ENCODE peak calls at places on chromosomes 3 and 15, in seven cellular contexts. N is neural progenitor cell, Y is H9, T is psoas muscle, G is thyroid gland, F is fibroblast of lung, J is mammary epithelial cell. M is an unnamed sample. For H3K9me3, the result is how much of the 10 kb centered on the place peaks cover.

GRCh38 chr3:159604151-159604581 is 384.5 kb upstream of the IL12A start:
- DNase-seq in Y (no peak), J (no peak), N (no peak), F (peak), T (no peak), G (peak), M (no peak)

GRCh38 chr3:183122257-183122932 is 23.1 kb upstream of the MCCC1 start:
- DNase-seq in T (no peak), G (no peak), F (peak), J (peak), N (peak), Y (no peak), M (no peak)

GRCh38 chr3:69710153-69710977 is 28.9 kb upstream of the MITF start:
- DNase-seq in Y (no peak), N (no peak), T (no peak), G (no peak), F (peak), J (no peak), M (no peak)

GRCh38 chr3:16509721-16510619 is 3.5 kb downstream of the RFTN1 start:
- DNase-seq in Y (no peak), J (no peak), G (peak), N (no peak), T (no peak), F (no peak), M (no peak)

GRCh38 chr3:32276279-32276841 is 37.9 kb downstream of the CMTM8 start:
- DNase-seq in Y (no peak), N (no peak), T (no peak), J (peak), G (peak), F (no peak), M (no peak)

GRCh38 chr3:120496278-120496975 is 45.6 kb upstream of the FSTL1 start:
- DNase-seq in N (no peak), F (peak), J (peak), T (no peak), Y (no peak), G (no peak), M (no peak)

GRCh38 chr3:176041812-176042211 is 1155.5 kb downstream of the TBL1XR1 start:
- DNase-seq in F (peak), T (no peak), N (no peak), Y (no peak), J (no peak), G (no peak), M (no peak)

GRCh38 chr3:44685128-44685800 is 27.2 kb upstream of the ZNF502 start:
- DNase-seq in N (peak), G (peak), T (peak), F (peak), J (peak), Y (peak), M (peak)

GRCh38 chr15:64105113-64105704 is 9.4 kb downstream of the SNX1 start:
- DNase-seq in N (no peak), G (peak), T (no peak), J (no peak), F (peak), Y (no peak), M (no peak)

GRCh38 chr3:128768471-128768870 is 42.5 kb downstream of the RAB7A start:
- DNase-seq in G (peak), T (no peak), F (no peak), J (peak), Y (no peak), N (no peak), M (no peak)
- H3K9me3 ChIP-seq in G (under half), T (under half), F (under half), J (under half), Y (under half), N (under half), M (under half)

GRCh38 chr15:59966262-59966661 is 37.8 kb upstream of the FOXB1 start:
- DNase-seq in F (peak), T (no peak), J (no peak), Y (no peak), G (no peak), N (no peak), M (no peak)

GRCh38 chr15:59963925-59964324 is 40.2 kb upstream of the FOXB1 start:
- DNase-seq in F (no peak), N (no peak), T (no peak), J (no peak), G (no peak), Y (no peak), M (no peak)

GRCh38 chr15:59965741-59966140 is 38.4 kb upstream of the FOXB1 start:
- DNase-seq in F (peak), G (no peak), Y (no peak), T (no peak), J (no peak), N (no peak), M (no peak)

GRCh38 chr15:59960318-59960717 is 43.8 kb upstream of the FOXB1 start:
- DNase-seq in J (no peak), G (no peak), F (no peak), Y (no peak), T (no peak), N (no peak), M (no peak)

DNA sequence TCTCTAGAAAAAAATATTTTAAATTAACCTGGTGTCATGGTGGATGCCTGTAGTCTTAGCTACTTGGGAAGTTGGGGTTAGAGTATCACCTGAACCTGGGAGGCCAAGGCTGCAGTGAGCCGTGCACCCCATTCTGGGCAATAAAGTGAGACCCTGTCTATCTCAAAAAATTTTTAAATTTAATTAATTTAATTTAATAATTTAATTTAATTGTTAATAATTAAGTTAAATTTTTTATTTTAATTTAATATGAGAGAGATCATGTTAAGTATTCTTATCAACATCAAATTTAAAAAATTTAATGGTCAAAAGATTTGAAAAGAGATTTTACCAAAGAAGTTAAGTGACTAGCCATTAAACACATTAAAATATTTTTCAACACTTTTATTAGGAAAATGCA is 40.8 kb upstream of the FOXB1 start:
- DNase-seq in T (no peak), Y (no peak), G (no peak), F (no peak), J (no peak), N (no peak), M (no peak)
- H3K9me3 ChIP-seq in T (under half), Y (under half), G (under half), F (under half), J (under half), N (under half), M (under half)

GRCh38 chr15:21267686-21268395 is 172.5 kb downstream of the POTEB3 start:
- DNase-seq in Y (no peak), T (no peak), J (peak), G (no peak), F (no peak), N (no peak), M (no peak)

GRCh38 chr15:21262851-21263400 is 177.4 kb downstream of the POTEB3 start:
- DNase-seq in F (no peak), T (no peak), J (peak), Y (no peak), G (no peak), N (no peak), M (no peak)

GRCh38 chr15:21269121-21269520 is 171.2 kb downstream of the POTEB3 start:
- DNase-seq in J (peak), Y (no peak), T (no peak), N (no peak), G (no peak), F (no peak), M (no peak)

GRCh38 chr15:21270474-21270873 is 169.8 kb downstream of the POTEB3 start:
- DNase-seq in T (no peak), F (no peak), N (no peak), J (peak), Y (no peak), G (no peak), M (no peak)

GRCh38 chr15:21267231-21267630 is 173.1 kb downstream of the POTEB3 start:
- DNase-seq in Y (no peak), N (no peak), G (no peak), T (no peak), F (no peak), J (no peak), M (no peak)
- H3K9me3 ChIP-seq in Y (half or more), N (half or more), G (under half), T (under half), F (under half), J (under half), M (under half)

GRCh38 chr3:141544697-141545096 is 57.9 kb downstream of the RASA2 start:
- DNase-seq in F (no peak), Y (no peak), J (no peak), G (no peak), N (no peak), T (no peak), M (peak)
- H3K9me3 ChIP-seq in F (under half), Y (under half), J (under half), G (under half), N (under half), T (under half), M (under half)

DNA sequence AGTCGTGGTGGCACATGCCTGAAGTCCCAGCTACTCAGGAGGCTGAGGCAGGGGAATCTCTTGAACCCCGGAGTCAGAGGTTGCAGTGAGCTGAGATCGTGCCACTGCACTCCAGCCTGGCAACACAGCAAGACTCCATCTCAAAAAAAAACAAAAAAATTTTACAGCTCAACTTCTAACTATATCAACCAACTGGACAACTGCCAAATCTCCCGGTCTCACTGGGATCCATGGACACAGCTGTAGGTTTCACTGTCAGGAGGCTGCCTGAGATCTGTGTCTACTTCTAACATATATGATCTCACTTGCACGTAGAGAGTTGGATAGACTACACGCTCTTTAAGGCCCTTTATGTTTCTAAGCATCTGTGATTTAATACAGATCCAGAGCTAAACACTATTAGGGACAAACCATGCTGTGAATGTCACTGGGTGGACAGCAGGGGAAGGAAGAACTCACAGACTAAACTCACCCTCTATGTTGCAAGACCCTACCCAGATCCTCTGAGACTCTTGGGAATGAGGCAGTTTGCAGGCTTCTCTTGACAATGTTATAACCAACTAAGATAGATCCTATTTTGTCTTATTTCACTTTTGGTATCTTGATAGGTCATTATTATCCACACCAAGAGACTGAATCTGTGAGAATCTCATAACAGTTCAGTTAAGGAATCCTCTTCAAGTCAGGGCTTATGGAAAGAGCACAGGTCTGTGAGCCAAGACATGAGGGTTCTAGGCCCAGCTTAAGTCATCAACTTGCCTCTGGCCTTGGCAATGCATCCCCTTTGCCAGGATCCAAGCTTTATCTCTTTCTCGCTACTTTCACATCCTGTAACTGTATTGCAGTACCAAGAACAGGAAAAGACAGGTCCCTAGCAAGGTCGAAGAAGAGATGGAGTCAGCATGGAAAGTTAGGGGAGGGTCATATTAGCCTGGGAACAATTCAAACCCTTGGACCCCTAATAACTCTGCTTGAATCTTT is 13.2 kb upstream of the APOD start:
- DNase-seq in J (no peak), N (no peak), T (no peak), F (no peak), Y (no peak), G (no peak), M (no peak)
- H3K9me3 ChIP-seq in J (under half), N (under half), T (under half), F (under half), Y (under half), G (under half), M (under half)

DNA sequence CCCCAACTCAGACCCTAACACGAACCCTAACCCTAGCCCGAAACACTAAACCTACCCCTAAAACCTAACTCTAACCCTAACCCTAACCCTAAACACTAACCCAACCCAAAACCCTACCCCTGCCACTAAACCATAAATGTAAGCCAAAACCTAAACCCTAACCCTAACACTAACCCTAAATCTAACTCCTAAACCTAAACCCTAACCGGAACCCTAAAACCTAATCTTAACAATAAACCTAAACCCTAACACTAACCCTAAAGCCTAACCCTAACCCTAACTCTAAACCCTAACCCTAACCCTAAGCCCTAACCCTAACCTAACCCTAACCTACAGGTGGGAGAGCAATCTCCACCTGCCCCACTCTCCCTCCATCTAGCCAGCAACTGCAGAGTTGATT is 152.3 kb downstream of the OR4M2 start:
- DNase-seq in J (no peak), F (no peak), T (no peak), Y (no peak), G (no peak), N (no peak), M (no peak)
- H3K9me3 ChIP-seq in J (under half), F (under half), T (under half), Y (half or more), G (under half), N (under half), M (half or more)